ENCODE peak calls at places on chromosomes 11 and 22, in four cellular contexts. B is H1, Q is K562, U is HepG2. X is an unnamed sample.

GRCh38 chr11:63915961-63916836 is 765 bp downstream of the RCOR2 start:
- DNase-seq in Q (peak; percentile 76), B (peak; percentile 99), U (peak; percentile 53), X (no peak)

GRCh38 chr11:110962907-110963306 is 250.7 kb upstream of the ARHGAP20 start:
- DNase-seq in Q (no peak), U (no peak), B (no peak), X (no peak)

GRCh38 chr11:28963189-28963588 is 855.0 kb downstream of the METTL15 start:
- DNase-seq in U (no peak), B (no peak), Q (no peak), X (no peak)

GRCh38 chr22:27133951-27134664 is 476.7 kb downstream of the MIAT start:
- DNase-seq in B (no peak), U (no peak), Q (peak; percentile 35), X (no peak)

GRCh38 chr22:38317237-38317994 is at the start of gene CSNK1E:
- DNase-seq in B (peak; percentile 84), U (no peak), Q (peak; percentile 74), X (no peak)

GRCh38 chr22:27966168-27967064 is 47.4 kb upstream of the PITPNB start:
- DNase-seq in U (no peak), Q (no peak), B (no peak), X (no peak)

GRCh38 chr11:57432714-57433163 is 5.8 kb upstream of the SLC43A3 start:
- DNase-seq in Q (peak; percentile 93), B (no peak), U (no peak), X (no peak)

GRCh38 chr11:77506857-77507256 is 33.0 kb upstream of the PAK1 start:
- DNase-seq in B (no peak), Q (peak; percentile 6), U (no peak), X (peak; percentile 3)

GRCh38 chr22:29641052-29641780 is 37.8 kb downstream of the NF2 start:
- DNase-seq in U (no peak), Q (no peak), B (no peak), X (no peak)

GRCh38 chr11:133041165-133041564 is 491.1 kb downstream of the OPCML start:
- DNase-seq in U (no peak), Q (no peak), B (no peak), X (no peak)

GRCh38 chr11:7597620-7598019 is 75.7 kb downstream of the CYB5R2 start:
- DNase-seq in Q (no peak), U (no peak), B (no peak), X (no peak)

GRCh38 chr11:38680746-38681145 is 2082.7 kb upstream of the RAG2 start:
- DNase-seq in B (no peak), U (no peak), Q (no peak), X (no peak)

GRCh38 chr11:45982656-45983470 is 60.4 kb downstream of the LARGE2 start:
- DNase-seq in Q (peak; percentile 93), B (peak; percentile 60), U (no peak), X (peak; percentile 13)

GRCh38 chr11:406796-407650 is 7.8 kb downstream of the SIGIRR start:
- DNase-seq in U (no peak), B (peak; percentile 88), Q (peak; percentile 95), X (peak; percentile 69)

GRCh38 chr11:128424867-128425285 is 162.5 kb downstream of the ETS1 start:
- DNase-seq in Q (no peak), U (peak; percentile 84), B (no peak), X (no peak)

GRCh38 chr11:105447936-105448702 is 161.8 kb upstream of the GRIA4 start:
- DNase-seq in U (no peak), Q (no peak), B (no peak), X (no peak)

GRCh38 chr11:75836422-75836821 is 21.4 kb downstream of the UVRAG start:
- DNase-seq in U (no peak), B (no peak), Q (no peak), X (no peak)

GRCh38 chr11:75287579-75287978 is 47.0 kb downstream of the TPBGL start:
- DNase-seq in Q (no peak), U (no peak), B (no peak), X (no peak)

GRCh38 chr11:77075425-77075905 is 8.7 kb downstream of the CAPN5 start:
- DNase-seq in Q (no peak), B (no peak), U (no peak), X (no peak)

GRCh38 chr11:57311109-57311936 is 13.4 kb downstream of the TNKS1BP1 start:
- DNase-seq in B (peak; percentile 94), Q (peak; percentile 93), U (peak; percentile 84), X (peak; percentile 81)

GRCh38 chr22:46066691-46067090 is 83.6 kb upstream of the PPARA start:
- DNase-seq in B (no peak), Q (no peak), U (no peak), X (no peak)

GRCh38 chr11:129366737-129367597 is 8.7 kb upstream of the BARX2 start:
- DNase-seq in B (no peak), Q (no peak), U (no peak), X (no peak)

GRCh38 chr11:66967670-66968425 is 7.3 kb upstream of the C11orf86 start:
- DNase-seq in Q (no peak), B (no peak), U (no peak), X (no peak)

GRCh38 chr11:129440028-129440630 is 64.5 kb downstream of the BARX2 start:
- DNase-seq in U (peak; percentile 26), Q (no peak), B (no peak), X (no peak)

GRCh38 chr11:117193130-117194020 is 5.8 kb upstream of the TAGLN start:
- DNase-seq in U (no peak), Q (no peak), B (no peak), X (no peak)

GRCh38 chr11:89177691-89178231 is at the start of gene TYR:
- DNase-seq in B (no peak), U (no peak), Q (no peak), X (no peak)

GRCh38 chr11:77778118-77778517 is 42.4 kb downstream of the RSF1 start:
- DNase-seq in Q (no peak), B (no peak), U (no peak), X (no peak)

GRCh38 chr22:25100972-25101371 is 98.7 kb upstream of the CRYBB3 start:
- DNase-seq in Q (peak; percentile 76), B (no peak), U (no peak), X (no peak)

GRCh38 chr22:25098445-25099081 is 101.1 kb upstream of the CRYBB3 start:
- DNase-seq in Q (no peak), U (no peak), B (no peak), X (no peak)

GRCh38 chr22:25099202-25099601 is 100.5 kb upstream of the CRYBB3 start:
- DNase-seq in Q (no peak), B (no peak), U (no peak), X (no peak)

GRCh38 chr22:25101986-25102385 is 97.7 kb upstream of the CRYBB3 start:
- DNase-seq in B (no peak), U (no peak), Q (no peak), X (no peak)

DNA sequence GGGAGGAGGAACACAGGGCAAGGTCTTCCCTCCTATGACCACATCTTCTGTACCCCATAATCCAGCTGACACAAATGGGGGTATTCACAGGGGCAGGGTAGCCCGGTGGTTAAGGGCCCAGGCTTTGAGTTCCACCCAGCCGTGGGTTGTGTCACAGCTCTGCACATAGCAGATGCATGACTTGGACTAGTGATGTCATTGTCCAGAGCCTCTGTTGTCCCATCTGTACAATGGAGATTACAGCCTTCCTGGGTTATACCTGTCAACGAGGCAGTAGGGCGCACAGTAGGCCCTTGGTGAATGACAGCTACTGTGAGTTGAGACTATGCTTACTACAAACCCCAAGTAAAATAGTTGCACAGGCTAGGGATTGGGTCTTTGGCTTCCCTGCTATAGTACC is 99.3 kb upstream of the CRYBB3 start:
- DNase-seq in U (no peak), B (no peak), Q (no peak), X (no peak)
- TF ChIP-seq JUND in U (no peak), B (no peak), Q (no peak), X (no peak)

GRCh38 chr11:121465709-121466062 is 12.9 kb upstream of the SORL1-AS1 start:
- DNase-seq in Q (no peak), U (no peak), B (no peak), X (no peak)
- TF ChIP-seq FOSL1 in Q (no peak), U (no peak), B (no peak), X (no peak)

GRCh38 chr11:13149991-13150390 is 127.6 kb upstream of the BMAL1 start:
- DNase-seq in U (no peak), B (no peak), Q (no peak), X (no peak)
- TF ChIP-seq MAX in U (no peak), B (no peak), Q (no peak), X (no peak)

GRCh38 chr22:32352681-32353080 is 5.0 kb upstream of the RFPL3 start:
- DNase-seq in Q (no peak), U (no peak), B (no peak), X (no peak)
- TF ChIP-seq JUND in Q (no peak), U (no peak), B (no peak), X (no peak)

GRCh38 chr11:126748097-126748756 is 252.3 kb downstream of the KIRREL3 start:
- DNase-seq in U (no peak), B (no peak), Q (no peak), X (no peak)
- TF ChIP-seq FOSL1 in U (no peak), B (no peak), Q (no peak), X (no peak)

GRCh38 chr22:42805998-42806481 is 51.0 kb downstream of the ARFGAP3 start:
- DNase-seq in U (no peak), B (peak; percentile 47), Q (no peak), X (no peak)

GRCh38 chr22:42800731-42801536 is 56.1 kb downstream of the ARFGAP3 start:
- DNase-seq in Q (no peak), U (peak; percentile 98), B (no peak), X (no peak)

GRCh38 chr22:42805016-42805997 is 51.8 kb downstream of the ARFGAP3 start:
- DNase-seq in U (peak; percentile 93), Q (no peak), B (no peak), X (no peak)

GRCh38 chr22:42801537-42802165 is 55.4 kb downstream of the ARFGAP3 start:
- DNase-seq in U (no peak), Q (no peak), B (no peak), X (no peak)

DNA sequence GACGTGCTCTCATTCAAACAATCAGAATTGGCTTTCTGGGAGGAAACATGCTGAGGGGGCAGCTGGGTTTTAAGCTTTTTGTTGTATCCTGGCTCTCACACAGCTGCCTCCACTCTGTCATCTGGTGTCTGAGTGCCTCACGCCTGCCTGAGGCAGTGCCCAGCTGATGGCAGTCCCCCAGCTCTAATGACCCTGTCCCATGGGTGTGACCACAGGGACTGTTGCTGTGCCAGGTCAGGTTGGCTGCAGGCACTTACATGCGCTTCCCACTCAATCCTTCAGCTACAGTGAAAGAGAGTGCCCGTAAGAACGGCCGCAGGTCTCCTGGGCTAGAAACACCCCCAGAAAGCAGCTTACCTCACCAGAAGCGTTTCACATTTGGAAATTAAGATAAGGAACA is 53.6 kb downstream of the ARFGAP3 start:
- DNase-seq in Q (no peak), U (no peak), B (no peak), X (no peak)
- TF ChIP-seq MAX in Q (no peak), U (no peak), B (no peak), X (no peak)

GRCh38 chr22:23219787-23220484 is 39.6 kb downstream of the BCR start:
- DNase-seq in Q (peak; percentile 94), B (no peak), U (no peak), X (no peak)
- TF ChIP-seq JUND in Q (no peak), B (no peak), U (no peak), X (no peak)

X was measured in HCT116.